ENCODE peak calls at places on chromosomes 13 and 19, in nine cellular contexts. J is GM12865, F is body of pancreas, Q is heart left ventricle, Y is OCI-LY7, E is glutamatergic neuron, N is lower leg skin, D is A549, L is IMR-90. P is an unnamed sample.

GRCh38 chr13:43261018-43261417 is 237.6 kb downstream of the DNAJC15 start:
- DNase-seq in Y (no peak), D (no peak), J (no peak), N (no peak), L (peak; percentile 90), E (no peak), F (no peak), Q (no peak), P (no peak)

GRCh38 chr13:40132249-40132648 is 476.8 kb downstream of the COG6 start:
- DNase-seq in N (no peak), L (no peak), Q (no peak), D (no peak), J (no peak), Y (no peak), E (no peak), F (no peak), P (no peak)

GRCh38 chr13:23870356-23871146 is 18.6 kb downstream of the MIPEP start:
- DNase-seq in N (no peak), D (no peak), Y (peak; percentile 19), F (no peak), E (no peak), Q (no peak), J (peak; percentile 55), L (no peak), P (no peak)

GRCh38 chr13:36282818-36283432 is 14.7 kb downstream of the CCDC169 start:
- DNase-seq in N (no peak), F (no peak), J (peak; percentile 12), Q (no peak), E (no peak), Y (peak; percentile 31), L (peak; percentile 57), D (peak; percentile 3), P (no peak)

GRCh38 chr13:102945324-102945815 is 99.5 kb downstream of the ERCC5 start:
- DNase-seq in D (no peak), Q (no peak), N (no peak), Y (no peak), F (no peak), E (no peak), J (no peak), L (no peak), P (no peak)

GRCh38 chr13:51614350-51614786 is 30.1 kb downstream of the WDFY2 start:
- DNase-seq in E (peak; percentile 88), Y (peak; percentile 76), J (peak; percentile 76), L (no peak), N (peak; percentile 52), F (peak; percentile 49), Q (peak; percentile 62), D (no peak), P (no peak)

GRCh38 chr19:3808420-3809143 is 22.4 kb upstream of the MATK start:
- DNase-seq in N (no peak), Q (no peak), Y (no peak), E (no peak), L (no peak), F (peak; percentile 14), J (no peak), D (no peak), P (no peak)

GRCh38 chr13:27334774-27335490 is 64.3 kb downstream of the RASL11A start:
- DNase-seq in E (no peak), Y (no peak), N (no peak), D (no peak), F (no peak), J (no peak), L (peak; percentile 90), Q (no peak), P (no peak)

GRCh38 chr19:13781547-13781946 is 7.3 kb downstream of the C19orf53 start:
- DNase-seq in D (no peak), N (peak; percentile 80), L (peak; percentile 81), E (peak; percentile 62), Y (no peak), F (peak; percentile 40), J (no peak), Q (peak; percentile 75), P (no peak)

GRCh38 chr19:42443944-42444398 is 1.2 kb upstream of the CXCL17 start:
- DNase-seq in L (no peak), J (no peak), Q (no peak), F (peak; percentile 63), E (no peak), N (no peak), D (no peak), Y (no peak), P (no peak)

GRCh38 chr19:1864480-1865171 is 1.2 kb upstream of the KLF16 start:
- DNase-seq in E (peak; percentile 90), N (no peak), D (no peak), F (peak; percentile 75), L (peak; percentile 38), Q (peak; percentile 77), Y (peak; percentile 82), J (peak; percentile 89), P (peak; percentile 89)

GRCh38 chr13:73057284-73058025 is 1.4 kb upstream of the KLF5 start:
- DNase-seq in N (no peak), J (no peak), F (no peak), Q (no peak), E (no peak), D (no peak), L (no peak), Y (no peak), P (no peak)

GRCh38 chr13:48505597-48506091 is 27.2 kb downstream of the RCBTB2 start:
- DNase-seq in N (peak; percentile 65), Q (peak; percentile 54), D (no peak), L (peak; percentile 71), E (no peak), F (peak; percentile 10), Y (peak; percentile 88), J (peak; percentile 95), P (peak; percentile 63)

GRCh38 chr13:48507024-48507423 is 25.9 kb downstream of the RCBTB2 start:
- DNase-seq in Y (no peak), F (no peak), J (no peak), D (no peak), N (peak; percentile 64), E (no peak), L (no peak), Q (peak; percentile 40), P (no peak)

GRCh38 chr13:48506092-48506701 is 26.7 kb downstream of the RCBTB2 start:
- DNase-seq in Q (peak; percentile 28), E (no peak), F (peak; percentile 7), J (no peak), Y (no peak), L (no peak), D (no peak), N (no peak), P (no peak)

GRCh38 chr13:48502601-48503319 is 30.1 kb downstream of the RCBTB2 start:
- DNase-seq in F (no peak), E (no peak), Y (no peak), L (no peak), J (no peak), Q (no peak), N (no peak), D (no peak), P (no peak)

DNA sequence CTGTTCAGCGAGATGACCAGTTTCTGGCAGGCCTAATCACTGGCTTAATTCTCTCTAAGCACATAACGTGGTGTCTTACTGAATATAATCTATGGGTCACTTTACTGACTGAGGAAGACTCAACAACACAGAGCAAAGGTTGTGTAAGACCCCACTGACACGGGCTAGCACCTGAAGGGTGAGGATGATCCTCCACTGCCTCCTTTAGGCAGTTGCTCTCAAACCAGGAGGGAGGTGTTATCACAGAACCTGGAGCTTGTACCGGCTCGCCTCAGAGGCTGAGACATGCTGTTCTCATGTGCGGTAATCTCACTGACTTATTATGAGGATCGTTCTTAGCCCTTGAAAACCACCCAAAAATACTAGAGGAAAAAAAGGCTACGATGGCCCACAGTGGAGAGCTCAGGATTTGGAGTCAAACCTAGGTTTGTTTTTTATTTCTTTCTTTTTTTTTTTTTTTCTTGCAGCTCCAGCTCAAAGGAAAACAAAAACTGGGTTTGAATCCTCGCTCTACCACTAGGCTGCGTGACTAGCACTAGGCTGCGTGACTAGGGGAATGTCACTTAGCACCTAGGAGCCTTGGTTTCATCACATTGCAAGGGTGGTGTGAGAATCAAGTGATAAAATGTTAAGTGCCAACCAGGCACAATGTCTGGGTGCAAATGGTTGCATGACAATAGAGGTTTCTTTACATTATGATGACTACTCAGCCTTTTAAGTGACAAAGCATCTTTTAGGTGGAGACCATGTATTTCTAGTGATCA is 28.1 kb downstream of the RCBTB2 start:
- DNase-seq in J (peak; percentile 68), Q (no peak), N (no peak), D (no peak), L (no peak), F (no peak), E (no peak), Y (no peak), P (no peak)
- TF ChIP-seq CTCF in J (no peak), Q (no peak), N (no peak), D (no peak), L (no peak), F (no peak), E (no peak), Y (peak; percentile 11), P (no peak)

GRCh38 chr19:55173717-55174409 is 6.2 kb downstream of the SYT5 start:
- DNase-seq in N (no peak), E (peak; percentile 75), D (peak; percentile 95), L (peak; percentile 43), J (no peak), Y (peak; percentile 84), Q (peak; percentile 66), F (peak; percentile 33), P (peak; percentile 77)
- TF ChIP-seq CTCF in N (no peak), E (no peak), D (no peak), L (no peak), J (no peak), Y (peak; percentile 46), Q (no peak), F (no peak), P (no peak)

GRCh38 chr13:30116379-30116778 is 191.0 kb downstream of the KATNAL1 start:
- DNase-seq in Q (no peak), J (no peak), N (no peak), E (peak; percentile 69), L (no peak), F (no peak), Y (no peak), D (no peak), P (no peak)
- TF ChIP-seq CTCF in Q (no peak), J (no peak), N (no peak), E (no peak), L (no peak), F (no peak), Y (no peak), D (no peak), P (no peak)

GRCh38 chr13:114111577-114111976 is 20.8 kb downstream of the RASA3 start:
- DNase-seq in D (no peak), Q (no peak), J (no peak), N (no peak), L (peak; percentile 97), E (no peak), Y (no peak), F (no peak), P (no peak)

GRCh38 chr13:114108141-114108761 is 24.2 kb downstream of the RASA3 start:
- DNase-seq in N (no peak), D (no peak), J (no peak), E (no peak), L (no peak), F (no peak), Q (peak; percentile 17), Y (no peak), P (no peak)

GRCh38 chr13:114109646-114110045 is 22.8 kb downstream of the RASA3 start:
- DNase-seq in N (peak; percentile 19), L (no peak), J (no peak), D (no peak), F (no peak), Y (no peak), Q (no peak), E (peak; percentile 33), P (no peak)

GRCh38 chr13:114108894-114109293 is 23.5 kb downstream of the RASA3 start:
- DNase-seq in Y (no peak), L (no peak), E (no peak), Q (no peak), J (no peak), N (no peak), F (no peak), D (no peak), P (no peak)

GRCh38 chr13:114110091-114110829 is 22.2 kb downstream of the RASA3 start:
- DNase-seq in J (peak; percentile 86), N (no peak), D (no peak), Y (peak; percentile 84), Q (no peak), F (no peak), E (peak; percentile 58), L (no peak), P (peak; percentile 72)
- TF ChIP-seq CTCF in J (peak; percentile 36), N (no peak), D (no peak), Y (peak; percentile 54), Q (no peak), F (no peak), E (no peak), L (peak; percentile 2), P (peak; percentile 33)